ENCODE peak calls at places on chromosomes 5 and 9, in five cellular contexts. G, O, J, X and Y are unnamed samples.

GRCh38 chr5:159972538-159973362 is 36.2 kb upstream of the TTC1 start:
- DNase-seq in G (no peak), O (no peak), J (no peak), X (peak; percentile 23), Y (no peak)

GRCh38 chr5:36734422-36734821 is 128.0 kb downstream of the SLC1A3 start:
- DNase-seq in G (no peak), X (no peak), J (peak; percentile 34), O (no peak), Y (no peak)

GRCh38 chr9:2132484-2133082 is 117.4 kb downstream of the SMARCA2 start:
- DNase-seq in G (peak; percentile 24), X (no peak), O (no peak), J (peak; percentile 42), Y (no peak)

GRCh38 chr5:161230222-161230621 is 316.3 kb downstream of the GABRB2 start:
- DNase-seq in G (no peak), X (peak; percentile 11), J (peak; percentile 28), O (no peak), Y (no peak)

GRCh38 chr5:87410941-87411340 is 1.8 kb downstream of the CCNH start:
- DNase-seq in X (no peak), O (no peak), J (no peak), G (no peak), Y (no peak)

GRCh38 chr5:96017951-96018350 is 56.3 kb upstream of the ELL2 start:
- DNase-seq in O (no peak), X (no peak), G (peak; percentile 76), J (peak; percentile 11), Y (no peak)

GRCh38 chr5:106397700-106398099 is 1273.0 kb downstream of the EFNA5 start:
- DNase-seq in X (no peak), G (peak; percentile 35), O (no peak), J (no peak), Y (no peak)

GRCh38 chr5:38871790-38872551 is 26.2 kb downstream of the OSMR start:
- DNase-seq in J (no peak), G (peak; percentile 93), O (no peak), X (no peak), Y (no peak)

GRCh38 chr5:39519566-39520231 is 94.9 kb upstream of the DAB2 start:
- DNase-seq in J (no peak), O (no peak), G (no peak), X (no peak), Y (no peak)

GRCh38 chr5:15290953-15291352 is 209.0 kb upstream of the FBXL7 start:
- DNase-seq in O (no peak), G (no peak), J (peak; percentile 8), X (no peak), Y (no peak)

GRCh38 chr5:93503598-93504067 is 77.4 kb downstream of the NR2F1-AS1 start:
- DNase-seq in J (no peak), X (no peak), G (peak; percentile 59), O (no peak), Y (no peak)

GRCh38 chr5:71924325-71924724 is 182.9 kb upstream of the MAP1B start:
- DNase-seq in G (no peak), X (no peak), O (no peak), J (no peak), Y (no peak)

GRCh38 chr5:65928341-65928752 is 2.0 kb downstream of the ERBIN start:
- DNase-seq in G (no peak), J (no peak), O (no peak), X (no peak), Y (no peak)

GRCh38 chr5:141692533-141692888 is 10.5 kb upstream of the ARAP3 start:
- DNase-seq in X (no peak), O (no peak), G (no peak), J (no peak), Y (no peak)

DNA sequence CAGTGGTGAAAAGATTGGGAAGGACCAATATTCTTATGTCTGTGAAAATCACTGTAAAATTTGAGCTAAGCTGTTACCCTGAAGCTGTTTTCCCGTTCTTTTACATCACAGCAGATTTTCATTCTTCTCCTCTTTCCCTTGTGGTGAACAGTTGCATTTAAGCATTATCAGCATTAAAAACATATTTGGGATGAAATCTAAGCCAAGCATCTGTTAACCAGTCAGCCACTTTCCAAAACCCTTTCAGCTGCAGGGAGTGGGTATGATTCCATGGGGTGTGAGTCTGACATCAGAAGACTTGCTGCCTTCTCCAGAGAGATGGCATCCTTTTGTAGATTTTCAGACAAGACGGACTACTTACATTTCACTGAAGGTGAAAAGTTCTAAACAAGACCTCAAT is 97.2 kb downstream of the TRIO start:
- DNase-seq in G (peak; percentile 61), X (no peak), O (no peak), J (no peak), Y (no peak)
- TF ChIP-seq CTCF in G (no peak), X (no peak), O (no peak), J (no peak), Y (no peak)

DNA sequence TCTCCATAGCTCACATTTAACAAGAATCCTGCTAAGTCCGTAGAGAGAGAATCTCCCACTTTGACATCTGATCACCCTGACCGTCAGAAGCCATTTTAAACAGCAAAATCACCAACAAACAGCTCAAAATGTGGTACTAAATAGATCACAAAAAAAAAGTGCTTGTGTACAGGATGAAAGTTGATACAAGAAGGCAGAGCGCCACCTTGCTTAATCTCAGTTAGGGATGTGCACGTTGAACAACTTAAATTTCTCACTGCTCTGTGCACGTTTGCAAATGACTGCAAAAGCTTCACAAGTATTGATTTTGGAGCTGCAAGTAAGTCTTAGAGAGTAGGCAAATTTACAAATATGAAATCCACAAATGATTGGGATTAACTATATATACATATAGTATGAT is 63.1 kb upstream of the NREP start:
- DNase-seq in J (peak; percentile 29), X (no peak), G (no peak), O (no peak), Y (no peak)
- TF ChIP-seq CTCF in J (peak; percentile 33), X (no peak), G (no peak), O (no peak), Y (no peak)

GRCh38 chr5:134022333-134022732 is 17.6 kb upstream of the VDAC1 start:
- DNase-seq in O (no peak), G (no peak), J (no peak), X (no peak), Y (no peak)

GRCh38 chr5:134026521-134027202 is 21.9 kb upstream of the VDAC1 start:
- DNase-seq in O (peak; percentile 63), J (peak; percentile 83), X (peak; percentile 74), G (peak; percentile 19), Y (peak; percentile 66)

GRCh38 chr5:134027203-134027582 is 22.4 kb upstream of the VDAC1 start:
- DNase-seq in J (no peak), G (no peak), X (no peak), O (no peak), Y (no peak)

GRCh38 chr5:134025786-134026185 is 21.0 kb upstream of the VDAC1 start:
- DNase-seq in J (no peak), X (no peak), G (no peak), O (peak; percentile 32), Y (no peak)

GRCh38 chr5:134024811-134025210 is 20.0 kb upstream of the VDAC1 start:
- DNase-seq in O (peak; percentile 34), X (no peak), J (no peak), G (no peak), Y (no peak)
- TF ChIP-seq CTCF in O (no peak), X (no peak), J (no peak), G (no peak), Y (no peak)

GRCh38 chr9:76463211-76463610 is 4.2 kb downstream of the GCNT1 start:
- DNase-seq in X (no peak), O (no peak), G (no peak), J (no peak), Y (no peak)

GRCh38 chr9:76456202-76456926 is 2.6 kb upstream of the GCNT1 start:
- DNase-seq in O (peak; percentile 76), J (peak; percentile 40), G (no peak), X (peak; percentile 42), Y (peak; percentile 45)

GRCh38 chr9:76453785-76454184 is 5.2 kb upstream of the GCNT1 start:
- DNase-seq in J (no peak), X (no peak), O (no peak), G (peak; percentile 80), Y (no peak)

GRCh38 chr9:76459691-76460635 is 981 bp downstream of the GCNT1 start:
- DNase-seq in G (no peak), J (peak; percentile 76), O (peak; percentile 69), X (peak; percentile 46), Y (peak; percentile 28)

GRCh38 chr9:76458903-76459690 is at the start of gene GCNT1:
- DNase-seq in J (peak; percentile 95), G (no peak), O (peak; percentile 97), X (peak; percentile 98), Y (peak; percentile 93)
- TF ChIP-seq CTCF in J (peak; percentile 60), G (peak; percentile 39), O (peak; percentile 58), X (no peak), Y (peak; percentile 33)

GRCh38 chr5:82494942-82495341 is 216.8 kb upstream of the RPS23 start:
- DNase-seq in X (no peak), G (no peak), J (no peak), O (no peak), Y (no peak)
- TF ChIP-seq CTCF in X (no peak), G (peak; percentile 26), J (peak; percentile 30), O (no peak), Y (no peak)

GRCh38 chr5:77641963-77642589 is 3.6 kb upstream of the OTP start:
- DNase-seq in X (no peak), G (no peak), J (peak; percentile 48), O (no peak), Y (no peak)
- TF ChIP-seq CTCF in X (no peak), G (no peak), J (no peak), O (no peak), Y (no peak)

GRCh38 chr5:989961-990530 is 18.6 kb upstream of the NKD2 start:
- DNase-seq in J (peak; percentile 85), X (peak; percentile 62), O (peak; percentile 66), G (no peak), Y (no peak)

GRCh38 chr5:988316-988715 is 20.3 kb upstream of the NKD2 start:
- DNase-seq in X (no peak), O (no peak), J (no peak), G (no peak), Y (no peak)

GRCh38 chr5:991472-992267 is 16.9 kb upstream of the NKD2 start:
- DNase-seq in G (no peak), O (peak; percentile 40), J (no peak), X (no peak), Y (no peak)

GRCh38 chr5:984774-985173 is 23.8 kb upstream of the NKD2 start:
- DNase-seq in J (no peak), X (no peak), O (no peak), G (no peak), Y (no peak)

DNA sequence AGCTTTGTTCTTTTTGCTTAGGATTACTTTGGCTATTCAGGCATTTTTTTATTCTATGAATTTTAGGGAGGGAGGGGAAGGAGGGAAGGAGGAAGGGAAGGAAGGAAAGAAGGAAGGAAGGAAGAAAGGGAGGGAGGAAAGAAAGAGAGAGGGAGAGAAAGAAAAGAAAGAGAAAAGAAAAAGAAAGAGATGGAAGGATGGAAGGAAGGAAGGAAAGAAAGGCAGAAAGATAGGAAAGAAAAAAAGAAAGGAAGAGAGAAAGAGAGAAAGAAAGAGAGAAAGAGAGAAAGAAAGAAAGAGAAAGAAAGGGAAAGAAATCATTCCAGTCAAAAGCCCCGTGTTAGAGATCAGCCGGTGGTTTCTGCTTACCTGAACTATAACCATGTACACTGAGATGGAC is 20.8 kb upstream of the NKD2 start:
- DNase-seq in X (no peak), J (no peak), O (no peak), G (no peak), Y (no peak)
- TF ChIP-seq CTCF in X (no peak), J (no peak), O (no peak), G (no peak), Y (no peak)

GRCh38 chr9:109455861-109456260 is 42.2 kb downstream of the PTPN3 start:
- DNase-seq in G (no peak), O (no peak), J (no peak), X (peak; percentile 46), Y (no peak)
- TF ChIP-seq CTCF in G (no peak), O (no peak), J (peak; percentile 8), X (no peak), Y (no peak)

GRCh38 chr5:7827602-7828001 is 23.3 kb downstream of the CFAP90 start:
- DNase-seq in J (no peak), G (no peak), O (no peak), X (no peak), Y (no peak)
- TF ChIP-seq CTCF in J (no peak), G (peak; percentile 36), O (no peak), X (no peak), Y (no peak)